ENCODE peak calls at places on chromosomes 2 and 18, in seven cellular contexts. One of them, this sample, is unnamed.

GRCh38 chr2:86566158-86566827 is 3.0 kb upstream of the CHMP3 start:
- DNase-seq in Peyer's patch: no peak
- DNase-seq in aorta: no peak
- DNase-seq in dorsolateral prefrontal cortex: no peak
- DNase-seq in MM.1S: no peak
- DNase-seq in small intestine: no peak
- DNase-seq in choroid plexus epithelial cell: no peak
- DNase-seq in this sample: no peak

GRCh38 chr18:61169386-61169785 is 163.8 kb upstream of the CDH20 start:
- DNase-seq in choroid plexus epithelial cell: no peak
- DNase-seq in MM.1S: no peak
- DNase-seq in small intestine: no peak
- DNase-seq in aorta: no peak
- DNase-seq in dorsolateral prefrontal cortex: no peak
- DNase-seq in Peyer's patch: no peak
- DNase-seq in this sample: no peak

GRCh38 chr18:23738575-23738974 is 49.3 kb downstream of the LAMA3 start:
- DNase-seq in small intestine: no peak
- DNase-seq in choroid plexus epithelial cell: no peak
- DNase-seq in dorsolateral prefrontal cortex: no peak
- DNase-seq in aorta: no peak
- DNase-seq in Peyer's patch: no peak
- DNase-seq in MM.1S: no peak
- DNase-seq in this sample: no peak

GRCh38 chr2:56807861-56808260 is 624.1 kb downstream of the CCDC85A start:
- DNase-seq in small intestine: no peak
- DNase-seq in Peyer's patch: no peak
- DNase-seq in MM.1S: no peak
- DNase-seq in dorsolateral prefrontal cortex: no peak
- DNase-seq in aorta: no peak
- DNase-seq in choroid plexus epithelial cell: no peak
- DNase-seq in this sample: no peak

GRCh38 chr2:216195565-216195978 is 86.4 kb downstream of the XRCC5 start:
- DNase-seq in MM.1S: no peak
- DNase-seq in small intestine: no peak
- DNase-seq in aorta: no peak
- DNase-seq in dorsolateral prefrontal cortex: no peak
- DNase-seq in Peyer's patch: no peak
- DNase-seq in choroid plexus epithelial cell: peak
- DNase-seq in this sample: no peak

GRCh38 chr2:160043265-160043664 is 19.1 kb downstream of the PLA2R1 start:
- DNase-seq in dorsolateral prefrontal cortex: no peak
- DNase-seq in Peyer's patch: no peak
- DNase-seq in MM.1S: no peak
- DNase-seq in choroid plexus epithelial cell: no peak
- DNase-seq in aorta: no peak
- DNase-seq in small intestine: no peak
- DNase-seq in this sample: no peak

GRCh38 chr2:234339016-234339415 is 157.9 kb downstream of the ARL4C start:
- DNase-seq in small intestine: no peak
- DNase-seq in Peyer's patch: no peak
- DNase-seq in aorta: no peak
- DNase-seq in MM.1S: no peak
- DNase-seq in choroid plexus epithelial cell: no peak
- DNase-seq in dorsolateral prefrontal cortex: no peak
- DNase-seq in this sample: no peak

GRCh38 chr18:38497281-38497680 is 931.7 kb upstream of the CELF4 start:
- DNase-seq in Peyer's patch: no peak
- DNase-seq in small intestine: no peak
- DNase-seq in MM.1S: no peak
- DNase-seq in aorta: no peak
- DNase-seq in choroid plexus epithelial cell: no peak
- DNase-seq in dorsolateral prefrontal cortex: no peak
- DNase-seq in this sample: no peak

GRCh38 chr2:222671259-222672067 is at the start of gene MOGAT1:
- DNase-seq in MM.1S: no peak
- DNase-seq in choroid plexus epithelial cell: no peak
- DNase-seq in small intestine: peak
- DNase-seq in Peyer's patch: peak
- DNase-seq in aorta: peak
- DNase-seq in dorsolateral prefrontal cortex: peak
- DNase-seq in this sample: no peak

GRCh38 chr2:2657121-2657962 is 326.3 kb upstream of the MYT1L start:
- DNase-seq in aorta: no peak
- DNase-seq in MM.1S: no peak
- DNase-seq in dorsolateral prefrontal cortex: no peak
- DNase-seq in choroid plexus epithelial cell: no peak
- DNase-seq in Peyer's patch: no peak
- DNase-seq in small intestine: no peak
- DNase-seq in this sample: no peak

GRCh38 chr2:46230115-46230571 is 67.1 kb upstream of the EPAS1 start:
- DNase-seq in Peyer's patch: peak
- DNase-seq in choroid plexus epithelial cell: peak
- DNase-seq in dorsolateral prefrontal cortex: no peak
- DNase-seq in small intestine: no peak
- DNase-seq in aorta: no peak
- DNase-seq in MM.1S: no peak
- DNase-seq in this sample: peak

GRCh38 chr2:19900536-19901200 is 1.1 kb downstream of the TTC32 start:
- DNase-seq in MM.1S: peak
- DNase-seq in choroid plexus epithelial cell: peak
- DNase-seq in dorsolateral prefrontal cortex: no peak
- DNase-seq in aorta: no peak
- DNase-seq in Peyer's patch: no peak
- DNase-seq in small intestine: peak
- DNase-seq in this sample: no peak

GRCh38 chr2:19901201-19901457 is 654 bp downstream of the TTC32 start:
- DNase-seq in MM.1S: peak
- DNase-seq in small intestine: no peak
- DNase-seq in dorsolateral prefrontal cortex: no peak
- DNase-seq in Peyer's patch: no peak
- DNase-seq in aorta: no peak
- DNase-seq in choroid plexus epithelial cell: no peak
- DNase-seq in this sample: no peak

GRCh38 chr2:19898592-19899329 is 3.0 kb downstream of the TTC32 start:
- DNase-seq in small intestine: no peak
- DNase-seq in dorsolateral prefrontal cortex: no peak
- DNase-seq in aorta: no peak
- DNase-seq in choroid plexus epithelial cell: no peak
- DNase-seq in MM.1S: no peak
- DNase-seq in Peyer's patch: no peak
- DNase-seq in this sample: no peak

GRCh38 chr2:19901458-19902271 is at the start of gene TTC32:
- DNase-seq in Peyer's patch: peak
- DNase-seq in MM.1S: peak
- DNase-seq in small intestine: peak
- DNase-seq in dorsolateral prefrontal cortex: peak
- DNase-seq in choroid plexus epithelial cell: peak
- DNase-seq in aorta: peak
- DNase-seq in this sample: peak

GRCh38 chr2:19899853-19900525 is 1.8 kb downstream of the TTC32 start:
- DNase-seq in small intestine: peak
- DNase-seq in aorta: no peak
- DNase-seq in choroid plexus epithelial cell: no peak
- DNase-seq in dorsolateral prefrontal cortex: no peak
- DNase-seq in MM.1S: peak
- DNase-seq in Peyer's patch: no peak
- DNase-seq in this sample: no peak
- H3K4me3 ChIP-seq in small intestine: peak
- H3K4me3 ChIP-seq in aorta: peak
- H3K4me3 ChIP-seq in choroid plexus epithelial cell: peak
- H3K4me3 ChIP-seq in dorsolateral prefrontal cortex: peak
- H3K4me3 ChIP-seq in MM.1S: peak
- H3K4me3 ChIP-seq in Peyer's patch: peak
- H3K4me3 ChIP-seq in this sample: peak

GRCh38 chr2:144372484-144373195 is 147.3 kb downstream of the ZEB2 start:
- DNase-seq in dorsolateral prefrontal cortex: no peak
- DNase-seq in small intestine: no peak
- DNase-seq in Peyer's patch: no peak
- DNase-seq in MM.1S: no peak
- DNase-seq in aorta: no peak
- DNase-seq in choroid plexus epithelial cell: no peak
- DNase-seq in this sample: no peak
- H3K4me3 ChIP-seq in dorsolateral prefrontal cortex: peak
- H3K4me3 ChIP-seq in small intestine: no peak
- H3K4me3 ChIP-seq in Peyer's patch: no peak
- H3K4me3 ChIP-seq in MM.1S: no peak
- H3K4me3 ChIP-seq in aorta: no peak
- H3K4me3 ChIP-seq in choroid plexus epithelial cell: no peak
- H3K4me3 ChIP-seq in this sample: no peak

GRCh38 chr2:54486766-54487165 is 30.6 kb downstream of the SPTBN1 start:
- DNase-seq in aorta: no peak
- DNase-seq in choroid plexus epithelial cell: no peak
- DNase-seq in dorsolateral prefrontal cortex: no peak
- DNase-seq in Peyer's patch: no peak
- DNase-seq in MM.1S: no peak
- DNase-seq in small intestine: no peak
- DNase-seq in this sample: no peak

GRCh38 chr2:54482725-54483124 is 26.6 kb downstream of the SPTBN1 start:
- DNase-seq in MM.1S: no peak
- DNase-seq in aorta: peak
- DNase-seq in dorsolateral prefrontal cortex: no peak
- DNase-seq in choroid plexus epithelial cell: peak
- DNase-seq in small intestine: no peak
- DNase-seq in Peyer's patch: no peak
- DNase-seq in this sample: peak

GRCh38 chr2:54480025-54480424 is 23.9 kb downstream of the SPTBN1 start:
- DNase-seq in small intestine: peak
- DNase-seq in Peyer's patch: no peak
- DNase-seq in aorta: no peak
- DNase-seq in MM.1S: no peak
- DNase-seq in choroid plexus epithelial cell: no peak
- DNase-seq in dorsolateral prefrontal cortex: no peak
- DNase-seq in this sample: no peak

GRCh38 chr2:54481686-54482085 is 25.6 kb downstream of the SPTBN1 start:
- DNase-seq in small intestine: no peak
- DNase-seq in aorta: no peak
- DNase-seq in dorsolateral prefrontal cortex: no peak
- DNase-seq in Peyer's patch: no peak
- DNase-seq in choroid plexus epithelial cell: no peak
- DNase-seq in MM.1S: no peak
- DNase-seq in this sample: no peak

DNA sequence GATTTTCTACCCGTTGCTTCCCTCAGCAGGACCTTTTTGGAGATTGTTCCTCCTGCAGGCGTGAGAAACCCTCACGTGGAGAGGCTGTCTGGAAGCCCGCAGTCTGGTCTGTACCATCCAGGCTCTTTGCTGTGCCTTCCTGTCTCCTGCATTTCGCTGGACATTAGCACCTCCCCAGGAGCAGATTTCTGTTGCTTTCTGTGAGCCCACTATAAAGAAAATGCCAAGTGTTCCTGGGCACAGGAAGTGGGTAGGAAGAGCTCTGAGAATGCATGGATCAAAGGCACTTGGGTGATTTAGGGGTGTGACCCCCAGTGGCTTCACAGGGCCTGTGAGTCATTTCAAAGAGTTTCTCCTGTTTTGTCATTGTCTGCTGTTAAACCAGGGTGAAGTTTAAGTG is 27.3 kb downstream of the SPTBN1 start:
- DNase-seq in aorta: no peak
- DNase-seq in small intestine: no peak
- DNase-seq in Peyer's patch: no peak
- DNase-seq in dorsolateral prefrontal cortex: no peak
- DNase-seq in choroid plexus epithelial cell: peak
- DNase-seq in MM.1S: no peak
- DNase-seq in this sample: no peak
- H3K4me3 ChIP-seq in aorta: no peak
- H3K4me3 ChIP-seq in small intestine: no peak
- H3K4me3 ChIP-seq in Peyer's patch: no peak
- H3K4me3 ChIP-seq in dorsolateral prefrontal cortex: no peak
- H3K4me3 ChIP-seq in choroid plexus epithelial cell: no peak
- H3K4me3 ChIP-seq in MM.1S: no peak
- H3K4me3 ChIP-seq in this sample: no peak

DNA sequence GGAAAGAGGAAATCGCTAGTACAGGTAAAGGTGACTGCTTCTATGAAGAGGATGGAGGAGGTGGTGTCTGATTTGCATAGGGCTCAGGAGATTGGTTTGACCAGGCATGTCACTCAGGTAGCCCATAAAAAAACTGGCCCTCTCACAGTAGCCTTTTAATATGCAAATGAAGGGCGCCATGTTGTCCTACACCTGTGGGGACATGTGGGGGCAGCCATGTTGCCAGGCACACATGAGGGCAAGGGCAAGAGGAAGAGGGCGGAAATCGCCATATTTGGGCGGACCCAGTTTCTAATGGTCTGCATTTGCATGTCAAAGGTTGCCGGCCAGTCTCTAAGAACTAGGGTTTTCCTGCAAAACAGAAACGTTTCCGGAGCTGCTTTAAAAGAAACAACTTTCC is 1330.6 kb downstream of the DSC3 start:
- DNase-seq in MM.1S: no peak
- DNase-seq in small intestine: no peak
- DNase-seq in aorta: no peak
- DNase-seq in choroid plexus epithelial cell: no peak
- DNase-seq in Peyer's patch: no peak
- DNase-seq in dorsolateral prefrontal cortex: no peak
- DNase-seq in this sample: no peak
- H3K4me3 ChIP-seq in MM.1S: no peak
- H3K4me3 ChIP-seq in small intestine: no peak
- H3K4me3 ChIP-seq in aorta: no peak
- H3K4me3 ChIP-seq in choroid plexus epithelial cell: no peak
- H3K4me3 ChIP-seq in Peyer's patch: no peak
- H3K4me3 ChIP-seq in dorsolateral prefrontal cortex: no peak
- H3K4me3 ChIP-seq in this sample: no peak

DNA sequence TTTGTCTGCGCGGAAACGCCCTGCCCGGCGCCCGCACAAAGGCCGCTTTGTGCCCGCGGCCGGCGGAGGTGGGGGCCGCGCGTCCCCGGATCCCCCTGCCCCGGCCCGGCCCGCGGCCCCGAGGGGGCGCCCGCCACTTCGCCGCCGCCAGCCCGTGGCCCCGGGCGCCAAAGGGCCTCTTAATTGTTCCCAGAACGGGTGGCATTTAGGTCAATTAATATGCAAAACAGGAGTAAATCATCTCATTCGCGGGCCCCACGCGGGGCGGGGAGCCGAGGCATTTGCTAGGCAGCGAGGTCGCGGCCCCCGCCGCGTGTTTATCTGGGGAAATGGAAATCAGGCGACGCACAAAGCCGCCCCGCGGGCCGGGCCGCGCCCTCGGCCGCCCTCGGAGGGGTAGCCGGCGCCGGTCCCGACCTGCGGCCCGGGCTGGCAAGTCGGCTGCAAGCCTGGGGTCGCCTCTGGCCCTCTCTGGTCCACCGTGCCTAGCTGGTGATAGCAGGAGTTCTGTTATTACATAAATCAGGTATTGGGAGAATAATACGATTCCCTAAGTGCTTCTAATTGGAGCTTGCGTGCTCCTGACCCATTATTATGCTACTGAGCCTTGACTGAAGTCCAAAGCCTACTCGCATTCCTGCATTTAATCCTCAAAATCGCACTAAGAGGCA is 148.2 kb upstream of the GLI2 start:
- DNase-seq in small intestine: no peak
- DNase-seq in dorsolateral prefrontal cortex: peak
- DNase-seq in choroid plexus epithelial cell: no peak
- DNase-seq in Peyer's patch: no peak
- DNase-seq in MM.1S: no peak
- DNase-seq in aorta: no peak
- DNase-seq in this sample: no peak
- H3K4me3 ChIP-seq in small intestine: no peak
- H3K4me3 ChIP-seq in dorsolateral prefrontal cortex: peak
- H3K4me3 ChIP-seq in choroid plexus epithelial cell: no peak
- H3K4me3 ChIP-seq in Peyer's patch: no peak
- H3K4me3 ChIP-seq in MM.1S: no peak
- H3K4me3 ChIP-seq in aorta: no peak
- H3K4me3 ChIP-seq in this sample: no peak

GRCh38 chr18:57210711-57211411 is 64.0 kb downstream of the BOD1L2 start:
- DNase-seq in Peyer's patch: peak
- DNase-seq in aorta: no peak
- DNase-seq in MM.1S: peak
- DNase-seq in choroid plexus epithelial cell: no peak
- DNase-seq in dorsolateral prefrontal cortex: no peak
- DNase-seq in small intestine: peak
- DNase-seq in this sample: no peak
- H3K4me3 ChIP-seq in Peyer's patch: no peak
- H3K4me3 ChIP-seq in aorta: no peak
- H3K4me3 ChIP-seq in MM.1S: peak
- H3K4me3 ChIP-seq in choroid plexus epithelial cell: no peak
- H3K4me3 ChIP-seq in dorsolateral prefrontal cortex: no peak
- H3K4me3 ChIP-seq in small intestine: no peak
- H3K4me3 ChIP-seq in this sample: no peak